ENCODE peak calls at places on chromosomes 5 and 9, in ten cellular contexts. U is keratinocyte; Y is adipocyte; I is CD4-positive, alpha-beta memory T cell; G is GM23248; R is lower lobe of right lung; T is MM.1S; B is bronchial epithelial cell; C is mammary epithelial cell; K is pancreas. D is an unnamed sample.

GRCh38 chr9:104009853-104010252 is 84.3 kb upstream of the SMC2 start:
- DNase-seq in U (no peak), Y (no peak), I (no peak), G (no peak), R (no peak), T (no peak), B (peak; percentile 16), C (peak; percentile 61), K (no peak), D (no peak)

GRCh38 chr9:18976368-18977238 is 56.4 kb downstream of the SAXO1 start:
- DNase-seq in U (no peak), Y (peak; percentile 70), I (no peak), G (peak; percentile 85), R (no peak), T (peak; percentile 11), B (peak; percentile 32), C (peak; percentile 11), K (no peak), D (no peak)

GRCh38 chr9:93886911-93887310 is 68.2 kb downstream of the BARX1 start:
- DNase-seq in U (no peak), Y (no peak), I (no peak), G (no peak), R (no peak), T (no peak), B (no peak), C (no peak), K (no peak), D (no peak)

GRCh38 chr9:114499941-114500528 is 5.2 kb downstream of the WHRN start:
- DNase-seq in U (no peak), Y (no peak), I (no peak), G (no peak), R (no peak), T (no peak), B (no peak), C (no peak), K (no peak), D (no peak)

GRCh38 chr5:1179383-1179715 is 22.0 kb upstream of the SLC6A19 start:
- DNase-seq in U (no peak), Y (no peak), I (no peak), G (no peak), R (no peak), T (no peak), B (no peak), C (no peak), K (no peak), D (no peak)

GRCh38 chr5:171790408-171790807 is 4.8 kb downstream of the SMIM23 start:
- DNase-seq in U (no peak), Y (no peak), I (no peak), G (no peak), R (no peak), T (no peak), B (no peak), C (no peak), K (no peak), D (no peak)

GRCh38 chr5:143576721-143577484 is 173.4 kb upstream of the NR3C1 start:
- DNase-seq in U (no peak), Y (peak; percentile 86), I (no peak), G (peak; percentile 72), R (no peak), T (no peak), B (peak; percentile 70), C (peak; percentile 65), K (no peak), D (no peak)

GRCh38 chr9:113556877-113557593 is 93.5 kb downstream of the RGS3 start:
- DNase-seq in U (no peak), Y (no peak), I (no peak), G (peak; percentile 66), R (no peak), T (no peak), B (no peak), C (no peak), K (no peak), D (no peak)

GRCh38 chr5:142003266-142003800 is 9.5 kb downstream of the GNPDA1 start:
- DNase-seq in U (no peak), Y (no peak), I (no peak), G (no peak), R (no peak), T (no peak), B (peak; percentile 54), C (no peak), K (no peak), D (no peak)

GRCh38 chr9:125631391-125632085 is 75.5 kb downstream of the MAPKAP1 start:
- DNase-seq in U (no peak), Y (peak; percentile 78), I (peak; percentile 15), G (peak; percentile 78), R (no peak), T (peak; percentile 24), B (peak; percentile 44), C (peak; percentile 42), K (no peak), D (no peak)

GRCh38 chr5:142507528-142507927 is 178.4 kb downstream of the FGF1 start:
- DNase-seq in U (no peak), Y (no peak), I (no peak), G (no peak), R (no peak), T (no peak), B (peak; percentile 79), C (peak; percentile 25), K (no peak), D (no peak)

GRCh38 chr5:163377982-163378381 is 59.4 kb upstream of the CCNG1 start:
- DNase-seq in U (no peak), Y (no peak), I (no peak), G (no peak), R (no peak), T (no peak), B (no peak), C (no peak), K (no peak), D (no peak)

GRCh38 chr9:136903041-136903554 is 16.8 kb downstream of the TRAF2 start:
- DNase-seq in U (no peak), Y (no peak), I (no peak), G (no peak), R (no peak), T (no peak), B (no peak), C (no peak), K (peak; percentile 60), D (no peak)

GRCh38 chr5:129904667-129905466 is 602 bp downstream of the CHSY3 start:
- DNase-seq in U (no peak), Y (peak; percentile 69), I (no peak), G (peak; percentile 59), R (peak; percentile 44), T (no peak), B (no peak), C (peak; percentile 44), K (peak; percentile 39), D (peak; percentile 21)

GRCh38 chr5:65197899-65198776 is 283.6 kb downstream of the ADAMTS6 start:
- DNase-seq in U (no peak), Y (no peak), I (no peak), G (no peak), R (no peak), T (no peak), B (no peak), C (peak; percentile 37), K (no peak), D (no peak)

GRCh38 chr5:28542968-28543367 is 1504.6 kb upstream of the CDH9 start:
- DNase-seq in U (no peak), Y (peak; percentile 74), I (no peak), G (peak; percentile 0), R (no peak), T (no peak), B (peak; percentile 86), C (peak; percentile 87), K (no peak), D (no peak)

GRCh38 chr9:116285320-116285719 is 131.7 kb downstream of the PAPPA start:
- DNase-seq in U (no peak), Y (no peak), I (no peak), G (no peak), R (no peak), T (no peak), B (no peak), C (no peak), K (no peak), D (no peak)
- H3K27me3 ChIP-seq in U (peaks cover 3% of the 10 kb centered on the region), Y (no peaks in the 10 kb centered on the region), I (no peaks in the 10 kb centered on the region), G (no peaks in the 10 kb centered on the region), R (no peaks in the 10 kb centered on the region), T (no peaks in the 10 kb centered on the region), B (no peaks in the 10 kb centered on the region), C (peaks cover 7% of the 10 kb centered on the region), K (no peaks in the 10 kb centered on the region), D (no peaks in the 10 kb centered on the region)

GRCh38 chr9:133276923-133277322 is 1.9 kb upstream of the ABO start:
- DNase-seq in U (no peak), Y (no peak), I (no peak), G (no peak), R (no peak), T (no peak), B (no peak), C (no peak), K (no peak), D (no peak)
- H3K27me3 ChIP-seq in U (peaks cover 57% of the 10 kb centered on the region), Y (peaks cover 62% of the 10 kb centered on the region), I (no peaks in the 10 kb centered on the region), G (peaks cover 70% of the 10 kb centered on the region), R (peaks cover 35% of the 10 kb centered on the region), T (peaks cover 92% of the 10 kb centered on the region), B (peaks cover 11% of the 10 kb centered on the region), C (peaks cover 26% of the 10 kb centered on the region), K (no peaks in the 10 kb centered on the region), D (peaks cover 56% of the 10 kb centered on the region)

DNA sequence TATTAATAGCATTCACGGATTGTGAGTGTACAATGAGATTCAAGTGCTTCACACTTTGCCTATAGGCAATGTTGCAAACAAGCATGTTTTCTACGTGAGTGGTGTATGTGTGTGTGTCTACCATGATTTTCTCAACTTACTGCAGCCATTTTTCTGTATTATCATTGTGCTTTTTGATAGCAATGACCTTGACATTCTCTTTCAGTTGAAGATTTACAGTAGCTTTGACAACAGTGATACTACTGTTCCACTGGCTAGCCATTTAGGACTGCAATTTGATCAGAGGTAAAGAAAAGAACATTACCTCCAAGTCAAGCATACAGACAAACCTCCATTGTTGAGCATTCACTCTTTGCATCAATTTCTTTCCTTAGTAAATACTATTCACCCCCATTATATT is 297.0 kb downstream of the MAN2A1 start:
- DNase-seq in U (no peak), Y (no peak), I (no peak), G (no peak), R (no peak), T (no peak), B (no peak), C (no peak), K (no peak), D (no peak)
- H3K27me3 ChIP-seq in U (no peaks in the 10 kb centered on the region), Y (no peaks in the 10 kb centered on the region), I (no peaks in the 10 kb centered on the region), G (no peaks in the 10 kb centered on the region), R (no peaks in the 10 kb centered on the region), T (no peaks in the 10 kb centered on the region), B (no peaks in the 10 kb centered on the region), C (no peaks in the 10 kb centered on the region), K (no peaks in the 10 kb centered on the region), D (no peaks in the 10 kb centered on the region)

DNA sequence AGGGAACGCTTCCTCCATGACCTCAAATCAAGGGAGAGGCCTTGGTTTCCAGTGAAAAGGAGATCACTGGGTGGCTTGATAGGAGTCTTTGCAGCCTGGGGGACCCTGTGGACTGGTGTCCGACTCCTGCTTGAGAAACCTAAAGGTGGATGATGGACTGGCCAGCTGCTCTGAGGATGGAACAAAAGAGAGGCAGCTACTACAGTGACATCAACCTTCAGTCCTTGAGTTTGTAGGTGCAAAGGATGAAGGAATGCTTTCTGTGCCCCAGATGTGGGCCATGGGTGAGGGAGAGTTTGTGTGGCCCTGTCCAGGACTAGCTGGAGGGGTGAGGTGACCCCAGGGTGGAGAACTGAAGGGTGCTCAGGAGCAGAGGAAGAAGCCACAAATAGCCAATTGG is 114.4 kb upstream of the TBC1D2 start:
- DNase-seq in U (no peak), Y (no peak), I (no peak), G (no peak), R (no peak), T (no peak), B (no peak), C (no peak), K (no peak), D (no peak)
- H3K27me3 ChIP-seq in U (no peaks in the 10 kb centered on the region), Y (no peaks in the 10 kb centered on the region), I (no peaks in the 10 kb centered on the region), G (no peaks in the 10 kb centered on the region), R (no peaks in the 10 kb centered on the region), T (no peaks in the 10 kb centered on the region), B (no peaks in the 10 kb centered on the region), C (no peaks in the 10 kb centered on the region), K (no peaks in the 10 kb centered on the region), D (no peaks in the 10 kb centered on the region)

GRCh38 chr5:177980776-177981175 is 15.3 kb downstream of the PROP1 start:
- DNase-seq in U (no peak), Y (no peak), I (no peak), G (peak; percentile 33), R (no peak), T (no peak), B (no peak), C (peak; percentile 18), K (no peak), D (no peak)
- H3K27me3 ChIP-seq in U (peaks cover 51% of the 10 kb centered on the region), Y (peaks cover 42% of the 10 kb centered on the region), I (peaks cover 27% of the 10 kb centered on the region), G (peaks cover 31% of the 10 kb centered on the region), R (peaks cover 51% of the 10 kb centered on the region), T (peaks cover 36% of the 10 kb centered on the region), B (peaks cover 13% of the 10 kb centered on the region), C (peaks cover 23% of the 10 kb centered on the region), K (peaks cover 3% of the 10 kb centered on the region), D (no peaks in the 10 kb centered on the region)

D was measured in neuronal stem cell.